ENCODE peak calls at places on chromosomes 7 and 10, in seven cellular contexts. N is lower lobe of right lung, Z is IMR-90, S is esophagus squamous epithelium, H is mammary epithelial cell, L is HCT116, T is sigmoid colon. U is an unnamed sample. For H3K9me3, the result is how much of the 10 kb centered on the place peaks cover.

GRCh38 chr7:16695621-16696237 is 49.7 kb downstream of the BZW2 start:
- DNase-seq in N (no peak), Z (peak), S (no peak), H (peak), L (peak), T (no peak), U (peak)

GRCh38 chr10:102656791-102657371 is 12.6 kb downstream of the TRIM8 start:
- DNase-seq in N (no peak), Z (no peak), S (no peak), H (no peak), L (no peak), T (peak), U (no peak)

GRCh38 chr7:127976056-127976455 is 55.2 kb downstream of the LRRC4 start:
- DNase-seq in N (no peak), Z (no peak), S (no peak), H (no peak), L (no peak), T (no peak), U (no peak)

GRCh38 chr10:46310851-46311250 is 24.1 kb downstream of the ANTXRL start:
- DNase-seq in N (no peak), Z (no peak), S (no peak), H (no peak), L (no peak), T (peak), U (no peak)

GRCh38 chr10:77247076-77247561 is 390.5 kb downstream of the KCNMA1 start:
- DNase-seq in N (no peak), Z (peak), S (no peak), H (no peak), L (no peak), T (no peak), U (peak)

GRCh38 chr7:137898839-137899681 is 52.3 kb upstream of the DGKI start:
- DNase-seq in N (peak), Z (peak), S (no peak), H (peak), L (peak), T (peak), U (peak)

GRCh38 chr7:27999829-28000228 is 180.8 kb downstream of the JAZF1 start:
- DNase-seq in N (no peak), Z (no peak), S (no peak), H (peak), L (no peak), T (no peak), U (no peak)

GRCh38 chr7:155930061-155930460 is 117.8 kb upstream of the SHH start:
- DNase-seq in N (no peak), Z (no peak), S (no peak), H (no peak), L (no peak), T (peak), U (no peak)

GRCh38 chr10:6346621-6347020 is 143.9 kb downstream of the PFKFB3 start:
- DNase-seq in N (no peak), Z (no peak), S (no peak), H (no peak), L (no peak), T (no peak), U (no peak)

GRCh38 chr10:115657161-115657850 is 564.1 kb downstream of the ATRNL1 start:
- DNase-seq in N (no peak), Z (no peak), S (no peak), H (no peak), L (no peak), T (no peak), U (no peak)

GRCh38 chr7:107810626-107811025 is 7.6 kb upstream of the SLC26A3 start:
- DNase-seq in N (no peak), Z (no peak), S (no peak), H (no peak), L (no peak), T (no peak), U (no peak)

GRCh38 chr7:143896667-143897066 is 5.3 kb downstream of the TCAF1 start:
- DNase-seq in N (no peak), Z (no peak), S (no peak), H (no peak), L (no peak), T (no peak), U (no peak)

GRCh38 chr7:43522406-43523156 is 60.3 kb upstream of the STK17A start:
- DNase-seq in N (no peak), Z (peak), S (no peak), H (peak), L (no peak), T (no peak), U (no peak)

GRCh38 chr10:110651044-110651958 is 7.2 kb downstream of the RBM20 start:
- DNase-seq in N (no peak), Z (peak), S (no peak), H (no peak), L (no peak), T (peak), U (no peak)

GRCh38 chr10:114642729-114643128 is 15.3 kb downstream of the ABLIM1 start:
- DNase-seq in N (no peak), Z (no peak), S (no peak), H (no peak), L (no peak), T (no peak), U (no peak)

GRCh38 chr10:63901228-63901627 is 380.0 kb downstream of the REEP3 start:
- DNase-seq in N (no peak), Z (no peak), S (no peak), H (no peak), L (no peak), T (no peak), U (no peak)

GRCh38 chr7:35988818-35989217 is 164.2 kb upstream of the EEPD1 start:
- DNase-seq in N (no peak), Z (no peak), S (no peak), H (no peak), L (no peak), T (no peak), U (no peak)

GRCh38 chr10:60433684-60434083 is 44.0 kb upstream of the ANK3 start:
- DNase-seq in N (no peak), Z (peak), S (no peak), H (no peak), L (no peak), T (no peak), U (no peak)

GRCh38 chr7:159032753-159033472 is 111.8 kb downstream of the VIPR2 start:
- DNase-seq in N (no peak), Z (no peak), S (no peak), H (no peak), L (no peak), T (peak), U (peak)

GRCh38 chr10:70774810-70775678 is 10.1 kb downstream of the TBATA start:
- DNase-seq in N (peak), Z (no peak), S (no peak), H (no peak), L (no peak), T (no peak), U (no peak)

GRCh38 chr10:75018233-75018632 is 93.2 kb upstream of the SAMD8 start:
- DNase-seq in N (no peak), Z (no peak), S (no peak), H (no peak), L (no peak), T (no peak), U (no peak)

GRCh38 chr7:50667789-50668226 is 102.6 kb upstream of the DDC start:
- DNase-seq in N (no peak), Z (peak), S (no peak), H (no peak), L (no peak), T (no peak), U (no peak)

GRCh38 chr7:54841772-54842707 is 83.0 kb upstream of the SEC61G start:
- DNase-seq in N (peak), Z (peak), S (no peak), H (no peak), L (peak), T (no peak), U (no peak)

GRCh38 chr7:159105066-159105780 is 39.4 kb downstream of the VIPR2 start:
- DNase-seq in N (no peak), Z (no peak), S (no peak), H (no peak), L (no peak), T (peak), U (no peak)

GRCh38 chr10:78209987-78210386 is 176.3 kb downstream of the RPS24 start:
- DNase-seq in N (no peak), Z (no peak), S (no peak), H (no peak), L (no peak), T (no peak), U (no peak)

GRCh38 chr7:84336741-84337140 is 142.2 kb upstream of the SEMA3A start:
- DNase-seq in N (no peak), Z (peak), S (no peak), H (no peak), L (no peak), T (no peak), U (no peak)

GRCh38 chr10:71238626-71239025 is 26.3 kb downstream of the UNC5B start:
- DNase-seq in N (no peak), Z (no peak), S (no peak), H (no peak), L (no peak), T (no peak), U (no peak)

GRCh38 chr10:3525832-3526449 is 259.1 kb downstream of the KLF6 start:
- DNase-seq in N (no peak), Z (peak), S (no peak), H (peak), L (peak), T (peak), U (peak)

GRCh38 chr10:7193369-7193768 is 217.5 kb downstream of the SFMBT2 start:
- DNase-seq in N (no peak), Z (no peak), S (no peak), H (no peak), L (no peak), T (no peak), U (no peak)

DNA sequence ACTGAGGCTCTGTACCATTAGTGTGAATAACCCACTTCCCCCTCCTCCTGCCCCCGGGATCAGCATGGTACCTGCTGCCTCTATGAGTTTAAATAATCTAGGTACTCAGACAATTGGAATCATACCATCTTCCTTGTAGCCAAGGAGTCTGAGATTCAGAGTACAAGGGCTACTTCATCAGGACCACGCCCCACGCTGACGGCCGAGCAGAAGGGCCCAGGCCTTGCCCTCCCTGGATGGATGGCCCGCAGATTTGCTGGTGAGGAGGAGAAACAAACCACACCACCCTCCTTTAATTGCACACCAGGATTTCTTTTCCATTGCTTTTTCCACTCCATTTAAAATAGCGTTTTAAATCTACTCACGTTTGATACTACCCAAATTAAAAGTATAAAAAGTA is 649.9 kb upstream of the ADARB2 start:
- DNase-seq in N (no peak), Z (no peak), S (no peak), H (no peak), L (no peak), T (no peak), U (no peak)
- H3K9me3 ChIP-seq in N (under half), Z (under half), S (under half), H (under half), L (under half), T (under half), U (under half)

GRCh38 chr10:97539523-97540200 is 32.9 kb upstream of the ANKRD2 start:
- DNase-seq in N (no peak), Z (peak), S (no peak), H (no peak), L (no peak), T (peak), U (peak)

GRCh38 chr10:97543025-97543546 is 29.5 kb upstream of the ANKRD2 start:
- DNase-seq in N (peak), Z (peak), S (peak), H (peak), L (peak), T (peak), U (peak)

GRCh38 chr10:97538839-97539238 is 33.7 kb upstream of the ANKRD2 start:
- DNase-seq in N (no peak), Z (no peak), S (no peak), H (no peak), L (no peak), T (peak), U (no peak)

GRCh38 chr10:97542169-97543024 is 30.2 kb upstream of the ANKRD2 start:
- DNase-seq in N (no peak), Z (peak), S (peak), H (peak), L (peak), T (peak), U (peak)

GRCh38 chr10:97540669-97541500 is 31.7 kb upstream of the ANKRD2 start:
- DNase-seq in N (no peak), Z (no peak), S (no peak), H (no peak), L (no peak), T (peak), U (no peak)
- TF ChIP-seq CTCF in N (no peak), Z (peak), S (no peak), H (no peak), L (peak), T (no peak), U (no peak)

GRCh38 chr10:29734640-29734979 is 99.8 kb upstream of the SVIL start:
- DNase-seq in N (no peak), Z (no peak), S (no peak), H (peak), L (no peak), T (no peak), U (no peak)

GRCh38 chr10:29737209-29737565 is 102.4 kb upstream of the SVIL start:
- DNase-seq in N (no peak), Z (no peak), S (no peak), H (no peak), L (no peak), T (no peak), U (no peak)

GRCh38 chr10:29734980-29735627 is 100.3 kb upstream of the SVIL start:
- DNase-seq in N (peak), Z (no peak), S (no peak), H (peak), L (no peak), T (peak), U (peak)

GRCh38 chr10:29736325-29737208 is 101.8 kb upstream of the SVIL start:
- DNase-seq in N (peak), Z (peak), S (no peak), H (peak), L (no peak), T (peak), U (peak)

DNA sequence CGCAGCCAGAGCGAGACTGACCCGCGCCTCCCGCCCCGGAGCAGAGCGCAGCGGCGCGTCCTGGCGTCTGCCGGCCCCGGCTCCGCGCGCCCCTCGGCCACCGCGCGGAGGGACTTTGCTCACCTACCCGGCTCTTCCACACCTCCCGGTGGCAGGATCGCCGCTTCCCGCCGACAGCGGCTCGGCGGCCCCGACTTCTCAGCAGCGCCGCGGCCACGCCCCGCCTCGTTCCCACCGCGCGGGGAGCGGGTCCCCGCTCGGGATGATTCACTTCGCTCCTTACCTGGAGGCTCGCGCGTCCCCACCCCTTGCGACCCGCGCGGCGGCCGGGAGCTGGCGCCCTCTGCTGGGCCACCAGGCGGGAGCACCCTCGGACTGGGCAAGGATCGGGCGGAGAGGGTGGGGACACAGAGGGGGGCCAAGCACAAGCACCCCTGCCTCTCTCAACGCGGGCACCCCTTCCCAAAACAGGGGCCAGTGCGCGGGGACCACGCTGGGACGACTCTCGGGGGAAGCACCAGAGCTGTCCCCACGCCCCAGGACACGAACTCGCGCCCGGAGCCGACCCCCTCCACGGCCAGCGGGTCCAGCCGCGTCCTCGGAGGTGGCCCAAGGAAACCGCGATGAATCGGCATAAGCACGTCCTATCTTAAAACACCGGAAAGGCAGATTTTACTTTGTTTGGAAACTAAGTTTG is 101.0 kb upstream of the SVIL start:
- DNase-seq in N (peak), Z (peak), S (peak), H (peak), L (peak), T (peak), U (peak)
- H3K27ac ChIP-seq in N (peak), Z (peak), S (peak), H (peak), L (peak), T (peak), U (peak)

GRCh38 chr7:63040336-63040735 is 958.3 kb upstream of the ZNF722 start:
- DNase-seq in N (no peak), Z (no peak), S (no peak), H (no peak), L (no peak), T (no peak), U (no peak)

GRCh38 chr7:63037242-63037641 is 961.4 kb upstream of the ZNF722 start:
- DNase-seq in N (no peak), Z (no peak), S (no peak), H (no peak), L (no peak), T (no peak), U (no peak)

GRCh38 chr7:63040966-63041610 is 957.6 kb upstream of the ZNF722 start:
- DNase-seq in N (no peak), Z (no peak), S (no peak), H (no peak), L (no peak), T (no peak), U (no peak)

GRCh38 chr7:63039882-63040281 is 958.8 kb upstream of the ZNF722 start:
- DNase-seq in N (no peak), Z (no peak), S (no peak), H (no peak), L (no peak), T (no peak), U (no peak)

DNA sequence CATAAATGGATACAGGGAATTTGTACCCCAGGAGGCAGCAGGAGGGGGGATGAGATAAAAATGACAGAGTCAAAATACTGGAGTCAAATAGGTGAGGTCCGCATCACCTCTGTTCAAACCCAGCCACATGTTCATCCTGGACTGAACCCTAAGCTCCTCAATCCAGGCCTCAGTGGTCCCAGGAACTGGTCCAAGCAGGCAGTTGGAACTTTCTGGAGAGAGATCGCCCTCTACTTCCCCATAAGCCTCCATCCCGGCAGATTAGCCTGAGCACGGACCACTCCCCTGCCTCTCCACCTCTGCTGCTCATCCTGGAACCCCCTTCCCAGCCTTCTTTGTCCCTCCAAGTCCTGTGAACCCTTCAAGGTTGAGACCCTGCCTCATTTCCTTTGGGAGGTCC is 959.7 kb upstream of the ZNF722 start:
- DNase-seq in N (no peak), Z (no peak), S (no peak), H (no peak), L (no peak), T (no peak), U (no peak)
- H3K9me3 ChIP-seq in N (under half), Z (half or more), S (under half), H (under half), L (under half), T (under half), U (under half)

DNA sequence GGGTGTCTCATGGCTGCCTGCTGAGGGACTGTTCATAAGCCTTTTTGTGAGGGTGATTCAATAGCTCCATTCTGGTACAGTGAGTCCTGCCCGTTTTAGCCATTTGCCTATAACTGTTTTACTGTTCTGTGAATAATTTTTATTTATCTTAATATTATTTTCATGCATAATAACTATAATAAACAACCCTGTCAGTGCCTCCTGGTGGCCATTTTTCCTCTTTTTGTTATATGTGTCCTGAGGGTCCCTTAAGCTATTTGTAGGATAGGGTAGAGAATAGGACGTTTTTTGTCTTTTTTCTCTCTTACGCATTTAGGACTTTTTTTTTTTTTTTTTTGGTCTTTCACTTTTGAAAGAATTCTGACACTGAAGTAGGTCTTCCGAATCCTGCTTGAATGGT is 2.9 kb downstream of the C1QL3 start:
- DNase-seq in N (no peak), Z (no peak), S (no peak), H (no peak), L (no peak), T (no peak), U (no peak)
- TF ChIP-seq CTCF in N (peak), Z (peak), S (no peak), H (peak), L (no peak), T (no peak), U (no peak)

GRCh38 chr10:121290674-121291073 is 307.6 kb downstream of the FGFR2 start:
- DNase-seq in N (no peak), Z (no peak), S (no peak), H (no peak), L (no peak), T (no peak), U (no peak)

GRCh38 chr10:121291376-121291775 is 306.9 kb downstream of the FGFR2 start:
- DNase-seq in N (no peak), Z (no peak), S (no peak), H (no peak), L (no peak), T (no peak), U (no peak)

GRCh38 chr10:121289800-121290199 is 308.4 kb downstream of the FGFR2 start:
- DNase-seq in N (no peak), Z (no peak), S (no peak), H (no peak), L (no peak), T (no peak), U (no peak)

GRCh38 chr10:121288011-121288410 is 310.2 kb downstream of the FGFR2 start:
- DNase-seq in N (no peak), Z (no peak), S (no peak), H (peak), L (no peak), T (no peak), U (no peak)

GRCh38 chr10:121288864-121289659 is 309.2 kb downstream of the FGFR2 start:
- DNase-seq in N (no peak), Z (no peak), S (no peak), H (no peak), L (no peak), T (no peak), U (no peak)
- H3K27ac ChIP-seq in N (no peak), Z (no peak), S (no peak), H (no peak), L (no peak), T (no peak), U (no peak)

GRCh38 chr10:131371571-131371970 is 60.0 kb upstream of the TCERG1L start:
- DNase-seq in N (no peak), Z (no peak), S (no peak), H (no peak), L (no peak), T (no peak), U (no peak)
- H3K9me3 ChIP-seq in N (under half), Z (under half), S (under half), H (under half), L (under half), T (under half), U (under half)

GRCh38 chr7:123580406-123581161 is 21.0 kb upstream of the ASB15 start:
- DNase-seq in N (no peak), Z (peak), S (no peak), H (peak), L (peak), T (no peak), U (peak)
- TF ChIP-seq CTCF in N (peak), Z (peak), S (peak), H (peak), L (peak), T (peak), U (peak)

U was measured in adrenal gland.